ENCODE peak calls at places on chromosome 11, in six cellular contexts. One of them, this sample, is unnamed.

GRCh38 chr11:104043137-104043536 is 6.7 kb downstream of the DDI1 start:
- DNase-seq in AG10803: no peak
- DNase-seq in NCI-H2227 treated with DMSO at 0.1 percent for 48 hours: no peak
- DNase-seq in T-helper 1 cell: no peak
- DNase-seq in WTC11: no peak
- DNase-seq in stimulated activated CD4-positive, alpha-beta T cell treated with anti-CD3 and anti-CD28 coated beads, Interleukin-1b, Interleukin-23, amount 100 ng/mL, for 4 hours: no peak
- DNase-seq in this sample: peak; percentile 1

GRCh38 chr11:121112498-121113455 is 11.7 kb downstream of the TECTA start:
- DNase-seq in WTC11: peak; percentile 72
- DNase-seq in stimulated activated CD4-positive, alpha-beta T cell treated with anti-CD3 and anti-CD28 coated beads, Interleukin-1b, Interleukin-23, amount 100 ng/mL, for 4 hours: peak; percentile 6
- DNase-seq in NCI-H2227 treated with DMSO at 0.1 percent for 48 hours: peak; percentile 72
- DNase-seq in AG10803: peak; percentile 63
- DNase-seq in T-helper 1 cell: no peak
- DNase-seq in this sample: peak; percentile 80

GRCh38 chr11:128069665-128070064 is 517.7 kb downstream of the ETS1 start:
- DNase-seq in NCI-H2227 treated with DMSO at 0.1 percent for 48 hours: no peak
- DNase-seq in T-helper 1 cell: no peak
- DNase-seq in WTC11: no peak
- DNase-seq in stimulated activated CD4-positive, alpha-beta T cell treated with anti-CD3 and anti-CD28 coated beads, Interleukin-1b, Interleukin-23, amount 100 ng/mL, for 4 hours: no peak
- DNase-seq in AG10803: no peak
- DNase-seq in this sample: no peak

GRCh38 chr11:69830086-69830485 is 10.9 kb upstream of the FGF3 start:
- DNase-seq in stimulated activated CD4-positive, alpha-beta T cell treated with anti-CD3 and anti-CD28 coated beads, Interleukin-1b, Interleukin-23, amount 100 ng/mL, for 4 hours: no peak
- DNase-seq in T-helper 1 cell: no peak
- DNase-seq in WTC11: no peak
- DNase-seq in AG10803: no peak
- DNase-seq in NCI-H2227 treated with DMSO at 0.1 percent for 48 hours: no peak
- DNase-seq in this sample: no peak

GRCh38 chr11:1411301-1411700 is 21.6 kb downstream of the BRSK2 start:
- DNase-seq in WTC11: no peak
- DNase-seq in NCI-H2227 treated with DMSO at 0.1 percent for 48 hours: no peak
- DNase-seq in T-helper 1 cell: no peak
- DNase-seq in AG10803: no peak
- DNase-seq in stimulated activated CD4-positive, alpha-beta T cell treated with anti-CD3 and anti-CD28 coated beads, Interleukin-1b, Interleukin-23, amount 100 ng/mL, for 4 hours: no peak
- DNase-seq in this sample: no peak

GRCh38 chr11:69156673-69157155 is 979 bp downstream of the SMIM38 start:
- DNase-seq in T-helper 1 cell: no peak
- DNase-seq in stimulated activated CD4-positive, alpha-beta T cell treated with anti-CD3 and anti-CD28 coated beads, Interleukin-1b, Interleukin-23, amount 100 ng/mL, for 4 hours: no peak
- DNase-seq in NCI-H2227 treated with DMSO at 0.1 percent for 48 hours: no peak
- DNase-seq in AG10803: peak; percentile 11
- DNase-seq in WTC11: no peak
- DNase-seq in this sample: peak; percentile 24

GRCh38 chr11:2704896-2705606 is 5.3 kb upstream of the KCNQ1OT1 start:
- DNase-seq in WTC11: no peak
- DNase-seq in stimulated activated CD4-positive, alpha-beta T cell treated with anti-CD3 and anti-CD28 coated beads, Interleukin-1b, Interleukin-23, amount 100 ng/mL, for 4 hours: no peak
- DNase-seq in NCI-H2227 treated with DMSO at 0.1 percent for 48 hours: no peak
- DNase-seq in T-helper 1 cell: no peak
- DNase-seq in AG10803: no peak
- DNase-seq in this sample: no peak

GRCh38 chr11:13964771-13965074 is 2.2 kb downstream of the SPON1 start:
- DNase-seq in T-helper 1 cell: no peak
- DNase-seq in WTC11: no peak
- DNase-seq in NCI-H2227 treated with DMSO at 0.1 percent for 48 hours: no peak
- DNase-seq in AG10803: no peak
- DNase-seq in stimulated activated CD4-positive, alpha-beta T cell treated with anti-CD3 and anti-CD28 coated beads, Interleukin-1b, Interleukin-23, amount 100 ng/mL, for 4 hours: no peak
- DNase-seq in this sample: no peak

GRCh38 chr11:96314326-96315050 is 28.5 kb downstream of the MAML2 start:
- DNase-seq in T-helper 1 cell: no peak
- DNase-seq in AG10803: peak; percentile 83
- DNase-seq in stimulated activated CD4-positive, alpha-beta T cell treated with anti-CD3 and anti-CD28 coated beads, Interleukin-1b, Interleukin-23, amount 100 ng/mL, for 4 hours: no peak
- DNase-seq in NCI-H2227 treated with DMSO at 0.1 percent for 48 hours: no peak
- DNase-seq in WTC11: no peak
- DNase-seq in this sample: peak; percentile 85

GRCh38 chr11:105609832-105610781 is at the start of gene GRIA4:
- DNase-seq in stimulated activated CD4-positive, alpha-beta T cell treated with anti-CD3 and anti-CD28 coated beads, Interleukin-1b, Interleukin-23, amount 100 ng/mL, for 4 hours: no peak
- DNase-seq in WTC11: peak; percentile 63
- DNase-seq in NCI-H2227 treated with DMSO at 0.1 percent for 48 hours: peak; percentile 80
- DNase-seq in AG10803: peak; percentile 38
- DNase-seq in T-helper 1 cell: no peak
- DNase-seq in this sample: peak; percentile 72

GRCh38 chr11:83072689-83073242 is 1.1 kb upstream of the RAB30 start:
- DNase-seq in stimulated activated CD4-positive, alpha-beta T cell treated with anti-CD3 and anti-CD28 coated beads, Interleukin-1b, Interleukin-23, amount 100 ng/mL, for 4 hours: no peak
- DNase-seq in T-helper 1 cell: no peak
- DNase-seq in NCI-H2227 treated with DMSO at 0.1 percent for 48 hours: no peak
- DNase-seq in AG10803: no peak
- DNase-seq in WTC11: no peak
- DNase-seq in this sample: peak; percentile 17

GRCh38 chr11:6608011-6608410 is 4.0 kb downstream of the TAF10 start:
- DNase-seq in WTC11: no peak
- DNase-seq in T-helper 1 cell: no peak
- DNase-seq in stimulated activated CD4-positive, alpha-beta T cell treated with anti-CD3 and anti-CD28 coated beads, Interleukin-1b, Interleukin-23, amount 100 ng/mL, for 4 hours: no peak
- DNase-seq in AG10803: no peak
- DNase-seq in NCI-H2227 treated with DMSO at 0.1 percent for 48 hours: no peak
- DNase-seq in this sample: no peak

GRCh38 chr11:132161538-132161937 is 791.1 kb downstream of the NTM start:
- DNase-seq in AG10803: no peak
- DNase-seq in T-helper 1 cell: no peak
- DNase-seq in stimulated activated CD4-positive, alpha-beta T cell treated with anti-CD3 and anti-CD28 coated beads, Interleukin-1b, Interleukin-23, amount 100 ng/mL, for 4 hours: no peak
- DNase-seq in NCI-H2227 treated with DMSO at 0.1 percent for 48 hours: no peak
- DNase-seq in WTC11: no peak
- DNase-seq in this sample: no peak

This sample was measured in ELR.